ENCODE peak calls at places on chromosomes 4 and X, in four cellular contexts. E, U, I and H are unnamed samples.

GRCh38 chrX:130746709-130747347 is 156.2 kb downstream of the ENOX2 start:
- DNase-seq in I (no peak), U (no peak), E (peak), H (no peak)

GRCh38 chr4:105483840-105484239 is 10.0 kb upstream of the PPA2 start:
- DNase-seq in U (no peak), I (no peak), E (no peak), H (no peak)

GRCh38 chr4:140330311-140330900 is 43.0 kb upstream of the SCOC start:
- DNase-seq in E (peak), U (peak), I (no peak), H (no peak)

GRCh38 chrX:49249616-49250015 is 14.3 kb downstream of the CCDC22 start:
- DNase-seq in U (no peak), I (no peak), E (no peak), H (no peak)

GRCh38 chr4:10119263-10119662 is 2.7 kb upstream of the WDR1 start:
- DNase-seq in E (no peak), U (no peak), I (no peak), H (no peak)

GRCh38 chrX:100895365-100896075 is 21.4 kb upstream of the NOX1 start:
- DNase-seq in E (peak), I (peak), U (no peak), H (no peak)

GRCh38 chr4:173860079-173860478 is 330.1 kb upstream of the HAND2 start:
- DNase-seq in U (no peak), I (no peak), E (no peak), H (no peak)

GRCh38 chr4:15717647-15718416 is 15.0 kb downstream of the BST1 start:
- DNase-seq in I (no peak), U (no peak), E (no peak), H (no peak)

GRCh38 chrX:69291111-69291510 is 125.9 kb upstream of the PJA1 start:
- DNase-seq in U (no peak), E (no peak), I (no peak), H (no peak)

GRCh38 chr4:112234952-112235609 is 3.5 kb downstream of the AP1AR start:
- DNase-seq in E (peak), U (peak), I (peak), H (peak)
- TF ChIP-seq PBX3 in E (no peak), U (no peak), I (no peak), H (no peak)

DNA sequence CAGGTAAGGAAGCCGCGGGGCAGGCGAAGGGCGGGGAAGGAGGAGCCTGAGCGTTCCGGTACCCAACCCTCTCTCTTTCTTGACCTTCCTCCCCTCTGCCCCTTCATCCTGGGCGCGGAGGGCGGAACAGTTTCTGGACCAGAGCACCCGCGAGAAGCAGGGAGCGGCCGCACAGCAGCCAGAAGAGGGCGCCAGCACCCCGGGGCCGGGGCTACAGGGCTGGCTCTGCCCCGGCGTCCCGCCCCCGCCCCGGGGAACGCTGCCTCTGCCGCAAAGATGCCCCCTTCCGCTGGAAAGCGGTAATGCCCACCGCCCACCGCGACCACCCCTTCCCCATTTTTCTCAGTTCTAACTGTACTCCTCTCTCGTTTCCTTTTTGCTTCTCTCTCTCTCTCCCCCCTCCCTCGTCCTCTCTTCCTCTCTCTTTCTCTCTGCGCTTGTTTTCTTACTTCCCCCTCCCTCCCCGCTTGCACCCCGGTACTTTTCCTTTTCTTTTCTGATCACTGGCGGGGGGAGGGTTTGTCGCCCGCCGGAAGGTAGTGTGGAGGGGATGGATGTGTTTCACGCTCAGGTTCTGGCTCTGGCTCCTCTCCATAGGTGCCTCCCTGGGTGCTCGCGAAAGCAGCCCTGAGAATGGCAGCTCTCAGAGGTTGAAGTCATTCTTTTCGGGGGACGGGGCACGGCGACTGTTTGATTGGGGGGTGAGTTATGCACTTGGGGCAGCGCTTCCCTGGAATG is 13.1 kb upstream of the PRDM8 start:
- DNase-seq in E (peak), I (peak), U (peak), H (no peak)
- TF ChIP-seq PBX3 in E (no peak), I (no peak), U (no peak), H (no peak)

DNA sequence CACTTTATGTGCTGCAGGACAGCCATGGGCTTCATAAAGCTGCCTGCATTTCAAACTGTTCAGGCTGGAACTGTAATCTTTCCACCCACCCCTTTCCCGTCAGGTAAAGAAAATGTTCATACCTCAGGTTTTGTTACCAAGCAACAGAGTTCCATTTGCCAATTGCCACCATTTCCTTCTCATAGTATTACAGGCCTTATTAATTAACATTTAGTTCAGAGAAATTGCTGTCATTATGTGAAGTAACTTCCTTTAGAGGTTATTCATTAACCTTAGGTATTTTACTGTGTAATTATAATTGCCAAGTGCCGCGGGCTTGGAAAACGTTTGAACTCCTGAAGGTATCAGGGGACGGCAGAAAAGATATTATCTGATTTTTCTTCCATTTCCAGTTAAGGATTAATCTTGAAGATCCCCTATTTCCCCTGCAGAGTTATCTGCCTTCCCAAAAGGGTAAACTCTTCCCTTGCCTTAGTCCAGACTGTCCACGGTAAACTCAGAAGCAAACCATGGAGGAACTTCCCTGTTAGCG is 149.6 kb downstream of the SPRY1 start:
- DNase-seq in E (peak), I (peak), U (no peak), H (no peak)
- TF ChIP-seq PBX3 in E (no peak), I (no peak), U (no peak), H (no peak)

DNA sequence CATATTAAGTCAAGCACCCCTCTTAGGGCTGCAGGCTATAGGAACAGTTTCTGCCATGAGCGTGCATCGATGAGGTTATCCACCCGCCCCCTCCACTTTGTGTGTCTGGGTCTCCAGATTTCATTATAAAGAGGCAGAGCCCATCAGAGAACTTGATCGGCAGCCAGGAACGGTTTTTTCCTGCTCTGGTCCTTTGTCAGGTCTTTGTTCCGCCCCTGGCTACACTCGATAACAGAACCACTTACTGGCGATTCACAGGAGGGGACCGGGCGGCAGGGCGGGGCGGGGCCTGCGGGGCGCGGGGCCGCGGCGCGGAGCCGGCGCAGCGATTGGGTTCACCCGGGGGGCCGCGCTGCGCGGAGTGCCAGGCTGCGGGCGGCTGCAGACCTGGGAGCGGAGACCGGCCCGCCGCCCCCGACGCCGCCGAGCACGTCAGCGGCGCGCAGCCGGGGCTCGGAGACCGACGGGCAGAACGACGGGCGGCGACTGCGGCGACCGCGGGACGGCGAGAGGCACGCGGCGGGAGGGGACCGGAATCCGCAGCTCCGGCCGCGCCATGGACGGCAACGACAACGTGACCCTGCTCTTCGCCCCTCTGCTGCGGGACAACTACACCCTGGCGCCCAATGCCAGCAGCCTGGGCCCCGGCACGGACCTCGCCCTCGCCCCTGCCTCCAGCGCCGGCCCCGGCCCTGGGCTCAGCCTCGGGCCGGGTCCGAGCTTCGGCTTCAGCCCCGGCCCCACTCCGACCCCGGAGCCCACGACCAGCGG is at the start of gene SLC10A4:
- DNase-seq in U (peak), E (no peak), I (peak), H (no peak)
- TF ChIP-seq PBX3 in U (no peak), E (no peak), I (no peak), H (no peak)

GRCh38 chr4:61527886-61528285 is 327.8 kb downstream of the ADGRL3 start:
- DNase-seq in I (no peak), U (no peak), E (no peak), H (no peak)

GRCh38 chr4:61528595-61528994 is 328.5 kb downstream of the ADGRL3 start:
- DNase-seq in U (no peak), E (no peak), I (no peak), H (no peak)

GRCh38 chr4:61533140-61533539 is 333.0 kb downstream of the ADGRL3 start:
- DNase-seq in U (no peak), I (no peak), E (no peak), H (no peak)

GRCh38 chr4:61531188-61531587 is 331.1 kb downstream of the ADGRL3 start:
- DNase-seq in E (peak), I (no peak), U (no peak), H (no peak)

DNA sequence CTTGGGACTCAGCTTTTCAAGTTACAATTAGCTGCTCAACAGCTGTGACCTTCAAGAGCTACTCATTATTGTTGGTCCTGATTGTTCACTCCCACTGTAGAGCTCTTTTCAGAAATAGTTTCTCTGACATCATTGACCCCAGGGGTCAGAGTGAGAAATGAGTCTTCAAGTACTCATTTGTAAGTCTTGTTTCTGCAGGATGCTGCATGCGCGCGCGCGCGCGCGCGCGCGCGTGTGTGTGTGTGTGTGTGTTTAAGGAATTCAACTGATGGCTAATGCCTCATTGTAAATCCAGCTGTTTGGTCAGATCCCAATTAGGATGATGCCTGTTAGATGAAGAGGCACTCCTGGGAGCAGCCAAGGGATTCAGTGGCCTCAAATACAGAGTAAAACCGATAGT is 332.2 kb downstream of the ADGRL3 start:
- DNase-seq in U (no peak), E (no peak), I (no peak), H (no peak)
- TF ChIP-seq PBX3 in U (no peak), E (no peak), I (no peak), H (no peak)

DNA sequence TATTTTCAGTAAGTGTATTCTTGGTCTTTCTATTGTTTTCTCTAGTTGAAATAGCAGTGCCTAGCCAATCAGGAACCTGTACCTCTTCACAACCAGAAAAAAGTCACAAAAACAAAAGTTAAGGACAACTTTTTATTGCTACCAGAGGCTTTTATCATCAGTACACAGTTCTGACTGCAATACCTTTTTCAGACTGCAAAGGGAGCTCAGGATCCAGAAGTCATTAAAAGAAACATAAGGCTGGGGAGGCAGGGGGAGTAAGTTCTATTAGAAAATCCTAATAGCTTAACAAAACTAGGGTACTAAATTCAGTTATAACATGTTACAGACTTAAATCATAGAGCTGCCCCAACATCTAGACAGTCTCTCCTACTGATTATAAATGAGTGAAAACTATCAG is 28.8 kb downstream of the CCNI start:
- DNase-seq in E (peak), U (peak), I (peak), H (no peak)
- TF ChIP-seq PBX3 in E (no peak), U (no peak), I (no peak), H (no peak)

GRCh38 chrX:7214251-7214650 is 66.3 kb upstream of the PUDP start:
- DNase-seq in I (no peak), E (no peak), U (no peak), H (no peak)
- TF ChIP-seq PBX3 in I (no peak), E (no peak), U (no peak), H (no peak)